ENCODE peak calls at places on chromosome 12, in ten cellular contexts. Q, G, S, M, F, E, H, J, Y and W are unnamed samples. For H3K4me1 and H3K36me3, the result is how much of the 10 kb centered on the place peaks cover.

GRCh38 chr12:56629459-56630179 is 507 bp downstream of the BAZ2A start:
- DNase-seq in Q (no peak), G (peak), S (peak), M (no peak), F (no peak), E (peak), H (no peak), J (peak), Y (no peak), W (no peak)

GRCh38 chr12:106134294-106134949 is 4.3 kb downstream of the NUAK1 start:
- DNase-seq in Q (no peak), G (no peak), S (no peak), M (no peak), F (no peak), E (no peak), H (no peak), J (no peak), Y (no peak), W (no peak)

GRCh38 chr12:112170376-112170775 is 45.0 kb downstream of the TRAFD1 start:
- DNase-seq in Q (no peak), G (peak), S (no peak), M (no peak), F (no peak), E (peak), H (no peak), J (peak), Y (no peak), W (no peak)

GRCh38 chr12:92362785-92363184 is 217.1 kb upstream of the BTG1 start:
- DNase-seq in Q (no peak), G (no peak), S (no peak), M (no peak), F (no peak), E (no peak), H (no peak), J (no peak), Y (no peak), W (no peak)

GRCh38 chr12:71636704-71637115 is 26.9 kb downstream of the ZFC3H1 start:
- DNase-seq in Q (peak), G (peak), S (no peak), M (no peak), F (no peak), E (peak), H (no peak), J (no peak), Y (no peak), W (peak)

GRCh38 chr12:62239571-62239970 is 20.6 kb upstream of the USP15 start:
- DNase-seq in Q (no peak), G (no peak), S (no peak), M (no peak), F (no peak), E (no peak), H (no peak), J (no peak), Y (no peak), W (no peak)

GRCh38 chr12:5204831-5205230 is 161.2 kb downstream of the KCNA5 start:
- DNase-seq in Q (no peak), G (no peak), S (no peak), M (no peak), F (no peak), E (no peak), H (no peak), J (no peak), Y (no peak), W (no peak)

GRCh38 chr12:112013601-112014402 is 576 bp downstream of the ERP29 start:
- DNase-seq in Q (peak), G (peak), S (peak), M (peak), F (peak), E (peak), H (peak), J (peak), Y (no peak), W (no peak)

GRCh38 chr12:77830502-77830901 is at the start of gene NAV3:
- DNase-seq in Q (no peak), G (no peak), S (no peak), M (no peak), F (no peak), E (no peak), H (no peak), J (no peak), Y (no peak), W (no peak)

GRCh38 chr12:92942905-92943304 is 13.8 kb upstream of the EEA1 start:
- DNase-seq in Q (peak), G (no peak), S (no peak), M (no peak), F (no peak), E (no peak), H (no peak), J (no peak), Y (no peak), W (no peak)

GRCh38 chr12:66898700-66899469 is 220.0 kb upstream of the GRIP1 start:
- DNase-seq in Q (peak), G (no peak), S (no peak), M (no peak), F (no peak), E (no peak), H (no peak), J (no peak), Y (no peak), W (no peak)

GRCh38 chr12:113591480-113591971 is 119.9 kb upstream of the LHX5 start:
- DNase-seq in Q (no peak), G (peak), S (peak), M (no peak), F (no peak), E (peak), H (no peak), J (no peak), Y (no peak), W (no peak)

GRCh38 chr12:117874842-117875434 is 93.9 kb downstream of the KSR2 start:
- DNase-seq in Q (peak), G (peak), S (peak), M (peak), F (peak), E (peak), H (peak), J (peak), Y (no peak), W (peak)

GRCh38 chr12:110316861-110317260 is 35.8 kb downstream of the ATP2A2 start:
- DNase-seq in Q (no peak), G (no peak), S (no peak), M (no peak), F (no peak), E (no peak), H (no peak), J (no peak), Y (no peak), W (no peak)
- H3K4me1 ChIP-seq in Q (under half), G (under half), S (under half), M (under half), F (half or more), E (under half), H (under half), J (under half), Y (half or more), W (under half)

GRCh38 chr12:1644523-1645438 is 15.8 kb downstream of the WNT5B start:
- DNase-seq in Q (peak), G (no peak), S (peak), M (peak), F (peak), E (peak), H (peak), J (no peak), Y (no peak), W (no peak)

GRCh38 chr12:1644113-1644512 is 15.1 kb downstream of the WNT5B start:
- DNase-seq in Q (no peak), G (no peak), S (no peak), M (no peak), F (no peak), E (no peak), H (no peak), J (no peak), Y (no peak), W (no peak)

GRCh38 chr12:1640630-1641234 is 11.7 kb downstream of the WNT5B start:
- DNase-seq in Q (no peak), G (no peak), S (no peak), M (no peak), F (no peak), E (no peak), H (no peak), J (no peak), Y (no peak), W (no peak)

GRCh38 chr12:1642513-1642912 is 13.5 kb downstream of the WNT5B start:
- DNase-seq in Q (no peak), G (no peak), S (no peak), M (no peak), F (no peak), E (no peak), H (no peak), J (no peak), Y (no peak), W (no peak)

DNA sequence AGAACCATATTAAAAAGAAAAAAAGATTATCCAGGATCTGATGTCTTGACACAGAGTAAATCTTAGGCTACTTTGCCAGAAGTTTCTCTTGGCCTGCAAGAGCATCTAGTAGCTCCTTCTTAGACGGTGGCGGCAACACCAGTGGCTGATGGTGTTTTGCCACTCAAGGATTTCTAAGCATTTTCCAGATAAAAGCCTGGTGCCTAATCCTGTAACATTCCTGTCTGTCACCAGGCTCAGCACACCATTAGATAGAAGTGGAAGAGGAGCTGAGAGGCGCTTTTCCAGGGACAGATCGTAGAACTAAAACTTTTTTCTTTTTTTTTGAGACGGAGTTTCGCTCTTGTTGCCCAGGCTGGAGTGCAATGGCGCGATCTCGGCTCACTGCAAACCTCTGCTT is 14.0 kb downstream of the WNT5B start:
- DNase-seq in Q (no peak), G (no peak), S (no peak), M (no peak), F (no peak), E (no peak), H (no peak), J (no peak), Y (no peak), W (no peak)
- H3K36me3 ChIP-seq in Q (under half), G (under half), S (under half), M (under half), F (under half), E (under half), H (under half), J (under half), Y (half or more), W (under half)

GRCh38 chr12:110109837-110110535 is 14.2 kb upstream of the IFT81 start:
- DNase-seq in Q (no peak), G (no peak), S (no peak), M (no peak), F (no peak), E (no peak), H (no peak), J (no peak), Y (no peak), W (no peak)
- H3K4me3 ChIP-seq in Q (no peak), G (no peak), S (no peak), M (no peak), F (no peak), E (no peak), H (peak), J (no peak), Y (peak), W (no peak)

DNA sequence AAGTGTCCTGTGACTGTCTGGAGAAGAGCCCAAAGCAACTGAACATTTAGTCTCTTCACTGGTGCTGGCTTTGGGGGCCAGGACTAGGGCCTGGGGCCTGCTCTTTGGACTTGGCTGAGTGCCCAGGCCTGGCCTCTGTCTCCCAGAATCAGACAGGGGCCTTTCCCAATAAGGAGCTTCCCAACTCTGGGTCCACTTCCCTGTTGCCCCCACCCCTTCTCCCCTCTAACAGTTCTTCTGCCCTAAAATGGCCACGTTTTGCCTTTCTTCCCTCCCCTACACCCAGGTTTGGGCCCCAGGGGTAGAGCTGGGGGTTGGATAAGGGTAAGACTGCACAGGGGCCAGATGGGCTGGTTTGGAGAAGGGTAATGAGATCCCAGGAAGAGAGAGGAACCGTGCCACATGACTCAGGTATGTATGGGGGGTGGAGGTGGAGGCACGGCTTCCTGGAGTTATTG is 10.0 kb upstream of the ITGA5 start:
- DNase-seq in Q (no peak), G (no peak), S (no peak), M (no peak), F (no peak), E (no peak), H (no peak), J (no peak), Y (no peak), W (no peak)
- H3K4me1 ChIP-seq in Q (under half), G (under half), S (under half), M (under half), F (half or more), E (under half), H (half or more), J (under half), Y (half or more), W (under half)

GRCh38 chr12:75322464-75322863 is 7.7 kb downstream of the CAPS2 start:
- DNase-seq in Q (no peak), G (no peak), S (no peak), M (no peak), F (no peak), E (no peak), H (no peak), J (no peak), Y (no peak), W (no peak)

GRCh38 chr12:75327642-75328041 is 2.5 kb downstream of the CAPS2 start:
- DNase-seq in Q (no peak), G (no peak), S (no peak), M (no peak), F (no peak), E (no peak), H (no peak), J (no peak), Y (no peak), W (no peak)

GRCh38 chr12:75317784-75318183 is 12.3 kb downstream of the CAPS2 start:
- DNase-seq in Q (no peak), G (no peak), S (no peak), M (peak), F (no peak), E (no peak), H (no peak), J (no peak), Y (no peak), W (no peak)

GRCh38 chr12:75323663-75324062 is 6.5 kb downstream of the CAPS2 start:
- DNase-seq in Q (no peak), G (no peak), S (no peak), M (no peak), F (no peak), E (no peak), H (no peak), J (no peak), Y (no peak), W (no peak)
- H3K36me3 ChIP-seq in Q (under half), G (under half), S (under half), M (under half), F (under half), E (under half), H (under half), J (under half), Y (under half), W (under half)

GRCh38 chr12:11731042-11731357 is 81.5 kb downstream of the ETV6 start:
- DNase-seq in Q (no peak), G (no peak), S (no peak), M (no peak), F (no peak), E (no peak), H (no peak), J (no peak), Y (no peak), W (no peak)

GRCh38 chr12:11730299-11731041 is 81.0 kb downstream of the ETV6 start:
- DNase-seq in Q (peak), G (no peak), S (peak), M (peak), F (no peak), E (no peak), H (no peak), J (no peak), Y (no peak), W (no peak)

GRCh38 chr12:11732760-11733159 is 83.3 kb downstream of the ETV6 start:
- DNase-seq in Q (no peak), G (no peak), S (no peak), M (no peak), F (no peak), E (no peak), H (no peak), J (no peak), Y (no peak), W (no peak)

GRCh38 chr12:11731455-11731854 is 82.0 kb downstream of the ETV6 start:
- DNase-seq in Q (no peak), G (no peak), S (no peak), M (no peak), F (no peak), E (no peak), H (no peak), J (no peak), Y (no peak), W (no peak)

GRCh38 chr12:11732023-11732422 is 82.5 kb downstream of the ETV6 start:
- DNase-seq in Q (no peak), G (no peak), S (no peak), M (no peak), F (no peak), E (no peak), H (no peak), J (no peak), Y (no peak), W (no peak)
- H3K4me3 ChIP-seq in Q (no peak), G (no peak), S (no peak), M (no peak), F (no peak), E (no peak), H (no peak), J (no peak), Y (no peak), W (no peak)